ENCODE peak calls at places on chromosomes 16 and 17, in four cellular contexts. D, H, C and O are unnamed samples.

GRCh38 chr17:58232707-58233156 is 5.7 kb upstream of the LPO start:
- DNase-seq in D (peak; percentile 35), H (peak; percentile 50), C (peak; percentile 92), O (peak; percentile 86)

GRCh38 chr17:6608321-6608720 is 32.2 kb downstream of the KIAA0753 start:
- DNase-seq in D (peak; percentile 65), H (peak; percentile 11), C (peak; percentile 81), O (no peak)

GRCh38 chr16:55015181-55015913 is 84.7 kb downstream of the IRX5 start:
- DNase-seq in D (no peak), H (no peak), C (no peak), O (no peak)

GRCh38 chr17:60678118-60678444 is 430 bp downstream of the BCAS3 start:
- DNase-seq in D (no peak), H (peak; percentile 36), C (no peak), O (no peak)

GRCh38 chr17:12254460-12254859 is 233.8 kb downstream of the MAP2K4 start:
- DNase-seq in D (no peak), H (no peak), C (no peak), O (no peak)

GRCh38 chr17:72226322-72226721 is 105.5 kb downstream of the SOX9 start:
- DNase-seq in D (no peak), H (no peak), C (no peak), O (no peak)

GRCh38 chr16:76639685-76640289 is 362.6 kb downstream of the CNTNAP4 start:
- DNase-seq in D (peak; percentile 53), H (peak; percentile 2), C (peak; percentile 63), O (no peak)

GRCh38 chr16:87963400-87963799 is 12.2 kb downstream of the BANP start:
- DNase-seq in D (no peak), H (peak; percentile 91), C (peak; percentile 89), O (no peak)

GRCh38 chr17:79843475-79843916 is 4.3 kb upstream of the CBX4 start:
- DNase-seq in D (no peak), H (no peak), C (peak; percentile 14), O (no peak)

GRCh38 chr16:71297252-71297651 is 8.1 kb upstream of the CMTR2 start:
- DNase-seq in D (no peak), H (no peak), C (no peak), O (no peak)

GRCh38 chr17:50043290-50044148 is 12.4 kb upstream of the ITGA3 start:
- DNase-seq in D (no peak), H (no peak), C (peak; percentile 58), O (no peak)